ENCODE peak calls at places on chromosomes 16 and 17, in five cellular contexts. O is upper lobe of right lung, U is kidney epithelial cell, V is thoracic aorta, S is neural crest cell. G is an unnamed sample.
A peak's percentile ranks its signal among the peaks of the same experiment; 100 is the strongest.

GRCh38 chr16:82379601-82380000 is 209.6 kb upstream of the MPHOSPH6 start:
- DNase-seq in O (no peak), U (no peak), V (no peak), S (no peak), G (no peak)

GRCh38 chr17:47844814-47845453 is 3.9 kb upstream of the SCRN2 start:
- DNase-seq in O (no peak), U (no peak), V (no peak), S (no peak), G (no peak)

GRCh38 chr17:29760279-29760721 is 137.6 kb upstream of the CORO6 start:
- DNase-seq in O (no peak), U (no peak), V (no peak), S (no peak), G (no peak)

GRCh38 chr17:76948726-76949342 is 80.6 kb downstream of the MGAT5B start:
- DNase-seq in O (no peak), U (no peak), V (no peak), S (no peak), G (peak; percentile 17)

GRCh38 chr17:62194401-62194800 is 129.3 kb upstream of the MED13 start:
- DNase-seq in O (no peak), U (no peak), V (no peak), S (no peak), G (no peak)

GRCh38 chr16:83932304-83932703 is 20.7 kb upstream of the OSGIN1 start:
- DNase-seq in O (no peak), U (no peak), V (no peak), S (no peak), G (no peak)

GRCh38 chr17:73387746-73388577 is 76.2 kb upstream of the CDC42EP4 start:
- DNase-seq in O (no peak), U (no peak), V (no peak), S (no peak), G (no peak)

GRCh38 chr16:19853973-19854876 is 30.4 kb downstream of the GPRC5B start:
- DNase-seq in O (no peak), U (no peak), V (no peak), S (no peak), G (no peak)

GRCh38 chr16:71542377-71542776 is 16.2 kb downstream of the CHST4 start:
- DNase-seq in O (peak; percentile 70), U (no peak), V (no peak), S (peak; percentile 40), G (no peak)

GRCh38 chr16:87823146-87823929 is 46.0 kb downstream of the SLC7A5 start:
- DNase-seq in O (no peak), U (no peak), V (no peak), S (no peak), G (no peak)

GRCh38 chr16:70804153-70804728 is 3.3 kb upstream of the VAC14 start:
- DNase-seq in O (no peak), U (peak; percentile 12), V (no peak), S (no peak), G (no peak)

GRCh38 chr16:4893103-4893862 is 43.7 kb downstream of the PPL start:
- DNase-seq in O (no peak), U (no peak), V (no peak), S (no peak), G (no peak)

GRCh38 chr16:85969591-85969990 is 70.6 kb downstream of the IRF8 start:
- DNase-seq in O (no peak), U (no peak), V (no peak), S (no peak), G (no peak)

GRCh38 chr16:2929693-2930092 is 18.0 kb downstream of the FLYWCH1 start:
- DNase-seq in O (no peak), U (no peak), V (no peak), S (no peak), G (no peak)

GRCh38 chr17:59846391-59847165 is 46.2 kb downstream of the TUBD1 start:
- DNase-seq in O (peak; percentile 71), U (peak; percentile 96), V (no peak), S (no peak), G (peak; percentile 56)

GRCh38 chr16:49563666-49564065 is 190.1 kb downstream of the C16orf78 start:
- DNase-seq in O (no peak), U (peak; percentile 19), V (no peak), S (no peak), G (no peak)

GRCh38 chr17:59149841-59150511 is 5.0 kb downstream of the SKA2 start:
- DNase-seq in O (no peak), U (no peak), V (no peak), S (no peak), G (no peak)

GRCh38 chr17:60720763-60721531 is 43.3 kb downstream of the BCAS3 start:
- DNase-seq in O (no peak), U (peak; percentile 37), V (no peak), S (peak; percentile 61), G (peak; percentile 53)

GRCh38 chr16:70715113-70715711 is 29.4 kb upstream of the MTSS2 start:
- DNase-seq in O (peak; percentile 82), U (peak; percentile 99), V (peak; percentile 92), S (no peak), G (peak; percentile 84)

GRCh38 chr16:85293899-85294642 is 181.8 kb upstream of the CIBAR2 start:
- DNase-seq in O (no peak), U (no peak), V (no peak), S (no peak), G (no peak)

GRCh38 chr17:59001158-59001814 is 105.4 kb downstream of the TRIM37 start:
- DNase-seq in O (no peak), U (peak; percentile 54), V (no peak), S (no peak), G (peak; percentile 26)

GRCh38 chr17:37301288-37301687 is 74.5 kb upstream of the C17orf78 start:
- DNase-seq in O (no peak), U (no peak), V (no peak), S (no peak), G (peak; percentile 17)

GRCh38 chr16:495127-495748 is 32.3 kb upstream of the CAPN15 start:
- DNase-seq in O (no peak), U (no peak), V (no peak), S (no peak), G (no peak)

GRCh38 chr16:576197-576822 is 6.5 kb downstream of the PIGQ start:
- DNase-seq in O (no peak), U (no peak), V (no peak), S (no peak), G (no peak)

GRCh38 chr16:2149630-2150417 is 1.4 kb downstream of the RAB26 start:
- DNase-seq in O (no peak), U (no peak), V (no peak), S (no peak), G (no peak)

GRCh38 chr16:24848065-24848464 is 2.3 kb downstream of the SLC5A11 start:
- DNase-seq in O (no peak), U (no peak), V (no peak), S (no peak), G (no peak)

GRCh38 chr16:85491798-85492616 is 121.1 kb upstream of the GSE1 start:
- DNase-seq in O (peak; percentile 90), U (no peak), V (peak; percentile 77), S (no peak), G (peak; percentile 94)

GRCh38 chr16:68644303-68644702 is 807 bp upstream of the CDH3 start:
- DNase-seq in O (no peak), U (no peak), V (no peak), S (no peak), G (no peak)

GRCh38 chr17:48375356-48375755 is 54.7 kb downstream of the SKAP1 start:
- DNase-seq in O (no peak), U (peak; percentile 56), V (no peak), S (no peak), G (no peak)

GRCh38 chr16:914453-914852 is 56.3 kb downstream of the LMF1 start:
- DNase-seq in O (no peak), U (no peak), V (no peak), S (no peak), G (no peak)

GRCh38 chr17:49779730-49780220 is 8.7 kb upstream of the KAT7 start:
- DNase-seq in O (no peak), U (peak; percentile 18), V (no peak), S (no peak), G (no peak)

DNA sequence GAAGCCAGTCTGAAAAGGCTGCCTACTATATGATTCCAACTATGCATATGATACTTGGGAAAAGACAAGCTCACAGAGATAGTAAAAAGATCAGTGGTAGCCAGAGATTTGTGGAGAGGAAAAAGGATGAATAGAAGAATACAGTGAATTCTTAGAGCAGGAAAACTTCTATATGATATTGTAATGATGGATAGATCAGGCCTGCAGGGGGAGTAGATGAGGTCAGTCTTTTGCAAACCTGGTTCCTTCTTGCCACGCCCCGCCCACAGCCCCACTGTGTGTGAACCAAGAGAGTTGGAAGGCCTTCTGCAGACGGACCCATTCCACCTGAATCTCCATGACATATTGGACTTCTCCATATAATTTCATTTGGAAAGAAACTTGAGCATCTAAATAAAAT is 761 bp upstream of the CCL8 start:
- DNase-seq in O (peak; percentile 67), U (no peak), V (no peak), S (no peak), G (no peak)
- TF ChIP-seq CTCF in O (no peak), U (no peak), V (no peak), S (peak; percentile 27), G (no peak)

DNA sequence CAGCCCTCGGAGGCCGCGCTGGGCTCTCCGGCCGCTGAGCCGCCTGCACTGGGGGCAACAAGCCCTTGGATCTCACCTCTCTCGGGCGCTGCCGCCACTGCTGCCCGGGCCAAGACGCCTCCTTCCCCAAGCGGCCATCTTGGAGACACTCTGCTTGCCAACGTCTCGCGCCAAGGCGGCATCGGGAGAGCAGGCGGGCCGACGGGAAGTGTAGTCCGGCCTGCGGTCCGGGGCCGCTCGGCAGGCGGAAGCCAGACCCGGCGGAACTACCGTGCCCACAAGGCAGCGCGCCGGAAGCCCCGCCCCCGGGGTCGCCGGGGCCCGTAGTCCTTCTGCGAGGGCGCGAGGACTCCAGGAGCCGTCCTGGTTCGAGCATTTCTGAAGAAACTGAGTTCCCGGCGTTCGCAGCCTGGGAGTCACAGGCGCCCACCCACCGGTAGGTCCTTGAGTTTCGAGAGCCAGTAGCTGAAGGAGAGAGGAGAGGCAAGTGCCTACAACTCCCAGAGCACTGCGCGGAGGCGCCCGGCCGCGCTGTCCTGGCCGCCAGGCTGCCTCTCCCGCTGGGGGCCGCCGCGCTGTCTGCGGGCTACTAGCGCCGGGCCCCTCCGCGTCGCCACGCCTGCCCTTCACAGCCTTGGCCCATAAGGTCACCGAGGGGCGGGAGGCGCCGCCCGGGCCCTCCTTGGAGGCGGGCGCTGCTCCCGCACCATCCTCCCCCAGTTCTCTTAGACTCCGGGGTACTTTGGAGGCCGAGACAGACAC is at the start of gene TMEM11:
- DNase-seq in O (peak; percentile 99), U (peak; percentile 79), V (peak; percentile 87), S (peak; percentile 90), G (peak; percentile 94)
- TF ChIP-seq CTCF in O (no peak), U (no peak), V (peak; percentile 7), S (peak; percentile 26), G (no peak)

GRCh38 chr17:68910256-68910705 is 44.9 kb downstream of the ABCA8 start:
- DNase-seq in O (no peak), U (no peak), V (no peak), S (no peak), G (no peak)
- TF ChIP-seq CTCF in O (no peak), U (no peak), V (no peak), S (no peak), G (no peak)

GRCh38 chr17:65918921-65919546 is 272.9 kb downstream of the CEP112 start:
- DNase-seq in O (no peak), U (no peak), V (no peak), S (no peak), G (no peak)
- TF ChIP-seq CTCF in O (peak; percentile 22), U (peak; percentile 9), V (peak; percentile 20), S (no peak), G (no peak)

GRCh38 chr16:13342675-13343074 is 441.3 kb downstream of the SHISA9 start:
- DNase-seq in O (no peak), U (no peak), V (no peak), S (no peak), G (no peak)
- TF ChIP-seq CTCF in O (no peak), U (no peak), V (no peak), S (no peak), G (no peak)

G was measured in prostate gland.